ENCODE peak calls at places on chromosomes 12 and 14, in five cellular contexts. C is fibroblast of lung, Z is cardiac muscle cell, E is A549, U is IMR-90. O is an unnamed sample. For H3K4me1, the result is how much of the 10 kb centered on the place peaks cover.

GRCh38 chr12:63967358-63967757 is 122.9 kb downstream of the SRGAP1 start:
- DNase-seq in C (peak), Z (no peak), E (no peak), U (peak), O (no peak)

GRCh38 chr14:25955772-25956171 is 642.1 kb downstream of the NOVA1 start:
- DNase-seq in E (no peak), U (no peak), C (no peak), Z (no peak), O (no peak)

GRCh38 chr12:59811991-59812390 is 216.2 kb downstream of the SLC16A7 start:
- DNase-seq in Z (no peak), U (no peak), C (no peak), E (no peak), O (no peak)

GRCh38 chr12:82176761-82177490 is 181.3 kb downstream of the CCDC59 start:
- DNase-seq in U (no peak), C (no peak), Z (no peak), E (no peak), O (no peak)

GRCh38 chr12:56208014-56208413 is 13.7 kb downstream of the RNF41 start:
- DNase-seq in Z (no peak), C (no peak), E (no peak), U (no peak), O (no peak)

GRCh38 chr12:122903704-122904034 is 7.7 kb upstream of the VPS37B start:
- DNase-seq in C (no peak), U (no peak), E (no peak), Z (no peak), O (no peak)

GRCh38 chr14:44820230-44820964 is 141.3 kb downstream of the KLHL28 start:
- DNase-seq in E (no peak), Z (peak), U (no peak), C (no peak), O (no peak)

GRCh38 chr12:95733156-95733825 is 57.3 kb downstream of the NTN4 start:
- DNase-seq in C (peak), E (peak), Z (no peak), U (peak), O (no peak)

GRCh38 chr12:114291389-114292075 is 114.4 kb downstream of the TBX5 start:
- DNase-seq in Z (no peak), C (no peak), U (no peak), E (no peak), O (no peak)

GRCh38 chr12:121495746-121496145 is 85.1 kb downstream of the KDM2B start:
- DNase-seq in Z (no peak), E (no peak), C (no peak), U (no peak), O (no peak)

GRCh38 chr12:54395545-54395944 is 11.0 kb upstream of the ZNF385A start:
- DNase-seq in E (no peak), C (no peak), Z (no peak), U (no peak), O (no peak)

GRCh38 chr14:78921856-78922255 is 751.7 kb downstream of the NRXN3 start:
- DNase-seq in U (peak), E (peak), Z (no peak), C (peak), O (no peak)

GRCh38 chr14:97499790-97500481 is 702.8 kb downstream of the VRK1 start:
- DNase-seq in E (no peak), Z (no peak), U (no peak), C (no peak), O (no peak)

GRCh38 chr14:92362781-92363235 is 39.8 kb downstream of the SLC24A4 start:
- DNase-seq in E (peak), U (peak), C (no peak), Z (no peak), O (no peak)

GRCh38 chr14:92728781-92729364 is 19.6 kb downstream of the LGMN start:
- DNase-seq in C (peak), Z (peak), E (peak), U (peak), O (no peak)

GRCh38 chr14:100035700-100036099 is 29.5 kb upstream of the EVL start:
- DNase-seq in Z (no peak), E (no peak), C (no peak), U (no peak), O (no peak)

GRCh38 chr14:30994681-30995620 is 30.5 kb upstream of the AP4S1 start:
- DNase-seq in U (peak), E (no peak), Z (no peak), C (peak), O (no peak)

GRCh38 chr12:124928095-124928911 is 13.9 kb upstream of the UBC start:
- DNase-seq in U (peak), Z (no peak), E (peak), C (peak), O (no peak)

GRCh38 chr14:38553586-38553985 is 297.7 kb upstream of the CLEC14A start:
- DNase-seq in C (peak), Z (no peak), E (no peak), U (peak), O (no peak)

GRCh38 chr12:26982866-26983265 is 31.3 kb downstream of the TM7SF3 start:
- DNase-seq in E (no peak), Z (no peak), C (no peak), U (no peak), O (no peak)

GRCh38 chr14:21734457-21735074 is 60.9 kb upstream of the OR4E1 start:
- DNase-seq in E (peak), Z (peak), C (peak), U (peak), O (no peak)

GRCh38 chr12:92955997-92956663 is 27.0 kb upstream of the EEA1 start:
- DNase-seq in E (no peak), U (peak), Z (no peak), C (peak), O (no peak)

GRCh38 chr12:89542912-89543592 is 17.2 kb upstream of the POC1B start:
- DNase-seq in Z (peak), E (peak), U (peak), C (peak), O (no peak)

GRCh38 chr14:71235865-71236264 is 328.6 kb downstream of the PCNX1 start:
- DNase-seq in U (no peak), C (no peak), E (no peak), Z (no peak), O (no peak)

GRCh38 chr14:56300495-56300894 is 182.3 kb downstream of the PELI2 start:
- DNase-seq in Z (no peak), C (peak), U (peak), E (no peak), O (no peak)

GRCh38 chr14:53979141-53979673 is 22.6 kb upstream of the BMP4 start:
- DNase-seq in C (no peak), Z (peak), U (no peak), E (peak), O (no peak)

GRCh38 chr12:131282292-131283080 is 328.8 kb downstream of the ADGRD1 start:
- DNase-seq in C (no peak), Z (no peak), U (no peak), E (no peak), O (no peak)

GRCh38 chr14:103366741-103367140 is 18.5 kb upstream of the MARK3 start:
- DNase-seq in Z (no peak), E (no peak), U (no peak), C (no peak), O (no peak)

GRCh38 chr14:101202627-101203404 is 299.3 kb upstream of the RTL1 start:
- DNase-seq in U (no peak), C (no peak), E (no peak), Z (no peak), O (no peak)

DNA sequence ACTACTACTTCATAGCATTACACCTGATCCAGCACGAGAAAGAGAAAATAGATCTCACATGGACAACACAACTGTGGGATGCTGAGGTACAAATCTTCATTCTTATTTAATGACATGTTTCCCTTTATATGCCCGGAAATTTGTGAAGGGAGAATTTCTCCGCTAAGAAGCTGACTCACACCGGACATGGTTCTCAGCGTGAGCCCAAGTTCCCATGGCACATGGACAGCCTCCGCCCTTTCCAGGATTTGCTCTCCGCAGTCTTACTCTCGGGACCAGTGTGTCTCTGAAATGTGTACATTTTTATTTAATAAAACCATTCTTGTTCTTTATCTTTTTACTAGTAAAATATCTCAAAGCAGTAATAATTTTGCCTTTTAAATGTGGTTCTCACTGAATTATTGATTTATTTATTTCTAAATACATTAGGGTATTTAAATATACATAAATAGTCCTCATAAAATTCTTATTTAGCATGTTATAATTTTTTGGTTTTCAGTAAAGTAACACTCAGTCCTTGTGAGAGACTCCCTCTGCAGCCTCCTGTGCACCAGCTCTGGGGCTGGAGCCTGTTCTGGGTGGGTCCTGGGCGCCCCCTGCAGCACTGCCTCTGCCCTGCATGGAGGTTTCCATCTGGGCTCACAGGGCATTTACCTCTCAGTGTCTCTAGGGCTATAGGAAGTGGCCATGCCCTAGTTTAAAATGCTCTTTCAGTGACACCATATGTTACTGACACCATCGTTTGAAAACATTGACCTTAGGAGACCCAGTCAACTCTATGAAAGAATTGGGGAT is 1155.0 kb downstream of the TMEM121 start:
- DNase-seq in E (no peak), Z (no peak), U (no peak), C (no peak), O (no peak)
- TF ChIP-seq CTCF in E (no peak), Z (no peak), U (no peak), C (no peak), O (no peak)

GRCh38 chr12:57898308-57898970 is 42.9 kb upstream of the ATP23 start:
- DNase-seq in E (no peak), Z (no peak), C (no peak), U (peak), O (no peak)

GRCh38 chr12:57899010-57899662 is 42.2 kb upstream of the ATP23 start:
- DNase-seq in C (peak), U (peak), Z (no peak), E (no peak), O (no peak)

GRCh38 chr12:57896139-57896436 is 45.3 kb upstream of the ATP23 start:
- DNase-seq in C (peak), U (no peak), Z (peak), E (no peak), O (no peak)

GRCh38 chr12:57896437-57897201 is 44.7 kb upstream of the ATP23 start:
- DNase-seq in U (peak), Z (peak), E (peak), C (peak), O (no peak)

GRCh38 chr12:57897296-57897974 is 43.9 kb upstream of the ATP23 start:
- DNase-seq in Z (no peak), C (no peak), U (no peak), E (no peak), O (no peak)
- H3K4me1 ChIP-seq in Z (under half), C (under half), U (half or more), E (under half), O (half or more)

DNA sequence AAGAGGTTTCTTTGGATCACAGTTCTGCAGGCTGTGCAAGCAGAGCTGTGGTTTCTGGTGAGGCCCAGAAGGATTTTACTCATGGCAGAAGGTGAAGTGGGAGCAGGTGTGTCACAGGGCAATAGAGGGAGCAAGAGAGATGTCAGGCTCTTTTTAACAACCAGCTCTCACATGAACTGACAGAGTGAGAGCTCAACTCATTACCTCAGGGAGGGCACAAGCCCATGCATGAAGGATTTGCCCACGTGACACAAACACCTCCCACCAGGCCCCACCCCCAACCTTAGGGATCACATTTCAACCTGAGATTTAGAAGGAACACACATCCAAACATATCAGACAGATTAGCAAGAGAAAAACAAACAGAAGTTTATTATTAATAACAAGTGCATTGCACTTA is 470.4 kb downstream of the GALC start:
- DNase-seq in C (no peak), U (no peak), Z (peak), E (no peak), O (no peak)
- TF ChIP-seq CTCF in C (no peak), U (no peak), Z (no peak), E (no peak), O (no peak)

GRCh38 chr12:109675411-109675810 is 38.2 kb upstream of the FAM222A start:
- DNase-seq in E (no peak), C (no peak), U (no peak), Z (no peak), O (no peak)

GRCh38 chr12:109671482-109671881 is 42.1 kb upstream of the FAM222A start:
- DNase-seq in Z (no peak), U (no peak), C (no peak), E (peak), O (no peak)

GRCh38 chr12:109666068-109666467 is 47.6 kb upstream of the FAM222A start:
- DNase-seq in U (no peak), C (no peak), Z (no peak), E (no peak), O (no peak)

GRCh38 chr12:109673379-109673778 is 40.2 kb upstream of the FAM222A start:
- DNase-seq in C (no peak), U (no peak), Z (no peak), E (no peak), O (no peak)

DNA sequence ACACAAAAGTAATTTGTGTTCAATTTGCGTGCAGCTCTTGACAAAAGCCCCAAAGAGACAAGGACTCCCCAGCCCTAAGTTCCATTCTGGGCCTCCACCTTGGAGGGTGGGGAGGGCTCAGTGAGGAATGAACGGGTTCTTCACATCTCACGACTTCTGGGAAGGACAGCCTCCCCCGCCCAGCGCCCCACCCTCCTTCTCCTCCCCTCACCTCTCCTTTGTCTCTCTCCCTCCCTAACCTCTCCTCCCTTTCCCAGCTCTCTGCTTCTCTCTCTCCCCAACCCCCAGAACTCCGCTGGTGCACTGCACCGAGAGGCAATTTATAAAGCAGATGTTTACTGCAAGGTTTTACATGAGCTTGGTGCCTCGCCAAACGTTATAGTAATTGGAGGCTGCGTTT is 43.0 kb upstream of the FAM222A start:
- DNase-seq in C (no peak), Z (no peak), U (no peak), E (no peak), O (no peak)
- H3K4me1 ChIP-seq in C (under half), Z (under half), U (under half), E (under half), O (under half)

O was measured in esophagus squamous epithelium.